ENCODE peak calls at places on chromosome 17, in five cellular contexts. E is H1, D is HCT116, X is K562, G is GM12878. I is an unnamed sample.

GRCh38 chr17:34567665-34568064 is 11.7 kb upstream of the TMEM132E start:
- DNase-seq in E (no peak), D (no peak), X (no peak), G (no peak), I (peak; percentile 40)

GRCh38 chr17:38871992-38872605 is 2.2 kb downstream of the LASP1 start:
- DNase-seq in E (no peak), D (no peak), X (no peak), G (no peak), I (no peak)

GRCh38 chr17:27559996-27560481 is 70.9 kb upstream of the LGALS9 start:
- DNase-seq in E (no peak), D (no peak), X (no peak), G (no peak), I (no peak)

GRCh38 chr17:82592751-82593589 is 55.3 kb downstream of the WDR45B start:
- DNase-seq in E (no peak), D (peak; percentile 70), X (peak; percentile 30), G (peak; percentile 30), I (peak; percentile 87)

GRCh38 chr17:79769596-79770520 is 8.1 kb upstream of the CBX2 start:
- DNase-seq in E (no peak), D (no peak), X (no peak), G (no peak), I (no peak)

GRCh38 chr17:43216369-43216761 is 4.7 kb downstream of the TMEM106A start:
- DNase-seq in E (no peak), D (no peak), X (no peak), G (no peak), I (no peak)

GRCh38 chr17:53629188-53629587 is 193.5 kb upstream of the KIF2B start:
- DNase-seq in E (no peak), D (no peak), X (no peak), G (no peak), I (no peak)

GRCh38 chr17:37137906-37138413 is 189.2 kb downstream of the AATF start:
- DNase-seq in E (no peak), D (no peak), X (no peak), G (no peak), I (no peak)

GRCh38 chr17:37147301-37147812 is 198.6 kb downstream of the AATF start:
- DNase-seq in E (no peak), D (no peak), X (no peak), G (peak; percentile 27), I (peak; percentile 93)

GRCh38 chr17:74412581-74412980 is 19.3 kb upstream of the GPRC5C start:
- DNase-seq in E (no peak), D (no peak), X (no peak), G (no peak), I (no peak)

GRCh38 chr17:69900829-69901228 is 174.2 kb upstream of the KCNJ16 start:
- DNase-seq in E (no peak), D (no peak), X (no peak), G (no peak), I (no peak)

GRCh38 chr17:50152736-50153135 is 2.3 kb upstream of the PPP1R9B start:
- DNase-seq in E (no peak), D (no peak), X (no peak), G (no peak), I (no peak)
- H3K27ac ChIP-seq in E (no peak overlapping the region), D (peak overlapping the region; percentile 89), X (peak overlapping the region; percentile 87), G (peak overlapping the region; percentile 89), I (no peak overlapping the region)

DNA sequence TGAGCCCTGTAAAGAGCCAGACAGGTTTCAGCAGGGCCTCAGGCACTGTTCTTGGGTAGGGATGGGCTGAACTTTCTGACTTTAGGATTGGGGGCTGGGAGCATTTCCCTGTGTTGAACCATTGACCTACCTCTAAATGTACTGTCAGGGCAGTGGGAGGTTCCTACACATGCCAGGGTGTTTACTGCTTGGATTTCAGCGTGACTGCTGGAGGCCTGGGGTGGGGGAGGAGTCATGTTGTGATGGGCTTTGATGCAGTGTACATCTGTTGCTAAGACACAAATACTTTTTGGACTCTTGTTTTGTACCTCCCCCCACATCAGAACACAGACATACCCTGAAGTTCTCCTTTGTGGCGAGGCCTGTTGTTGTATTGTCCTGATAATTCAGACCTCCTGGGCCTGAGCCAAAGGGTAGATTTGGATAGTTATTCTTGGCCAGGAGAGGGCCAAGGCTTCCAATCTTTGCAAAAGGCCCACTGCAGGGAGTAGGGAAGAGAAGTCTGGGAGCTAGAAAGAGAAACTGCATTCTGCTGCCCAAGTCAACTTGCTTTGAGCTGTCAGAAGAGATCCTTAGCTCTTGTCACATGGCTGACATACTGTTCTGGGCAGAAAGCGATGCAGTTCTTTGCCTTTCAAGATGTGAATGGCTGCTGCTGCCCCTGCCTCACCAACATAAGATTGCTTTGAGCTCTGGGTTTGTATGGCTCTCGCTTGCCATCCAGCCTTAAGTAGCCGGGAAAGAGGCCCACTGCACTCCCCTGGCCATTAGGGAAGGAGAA is 3.7 kb downstream of the NFE2L1 start:
- DNase-seq in E (no peak), D (no peak), X (peak; percentile 24), G (no peak), I (peak; percentile 85)
- TF ChIP-seq SP1 in E (no peak), D (no peak), X (no peak), G (no peak), I (no peak)

DNA sequence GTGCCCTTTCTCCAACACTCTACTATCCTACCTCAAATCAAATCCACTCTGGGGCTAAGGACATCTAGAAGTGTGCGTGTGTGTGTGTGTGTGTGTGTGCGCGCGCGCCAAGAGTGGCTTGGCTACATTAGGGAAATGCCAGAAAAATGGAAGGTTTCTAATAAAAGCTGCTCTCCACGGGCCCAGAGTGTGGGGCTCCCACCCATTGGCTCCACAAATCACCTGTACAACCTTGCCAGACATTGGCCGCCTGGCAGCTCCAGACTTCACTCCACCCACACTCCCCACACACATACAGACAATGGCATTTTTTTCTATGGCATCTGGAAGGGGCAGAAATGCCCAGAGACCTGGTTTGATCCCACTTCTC is 30.3 kb upstream of the PHOSPHO1 start:
- DNase-seq in E (no peak), D (no peak), X (no peak), G (no peak), I (no peak)
- TF ChIP-seq MAX in E (no peak), D (peak; percentile 11), X (no peak), G (no peak), I (no peak)

GRCh38 chr17:979211-979538 is 401 bp downstream of the NXN start:
- DNase-seq in E (no peak), D (no peak), X (no peak), G (no peak), I (no peak)
- H3K27ac ChIP-seq in E (peak overlapping the region; percentile 31), D (peak overlapping the region; percentile 75), X (no peak overlapping the region), G (no peak overlapping the region), I (peak overlapping the region; percentile 58)

GRCh38 chr17:16988749-16989229 is 16.9 kb upstream of the TNFRSF13B start:
- DNase-seq in E (no peak), D (no peak), X (no peak), G (peak; percentile 82), I (no peak)
- TF ChIP-seq SP1 in E (no peak), D (no peak), X (no peak), G (no peak), I (no peak)